ENCODE peak calls at places on chromosomes 5 and 9, in five cellular contexts. J is kidney, A is mesendoderm, R is neuronal stem cell, N is PC-3. D is an unnamed sample.

GRCh38 chr5:78077369-78078068 is 217.0 kb downstream of the AP3B1 start:
- DNase-seq in J (no peak), A (no peak), R (no peak), N (no peak), D (no peak)

GRCh38 chr5:3059488-3059887 is 308.0 kb upstream of the IRX2 start:
- DNase-seq in J (no peak), A (no peak), R (no peak), N (no peak), D (no peak)

GRCh38 chr9:124562328-124562727 is 55.1 kb upstream of the NR5A1 start:
- DNase-seq in J (no peak), A (no peak), R (no peak), N (no peak), D (no peak)

GRCh38 chr5:154479160-154479943 is 1.3 kb upstream of the HAND1 start:
- DNase-seq in J (no peak), A (peak; percentile 65), R (no peak), N (no peak), D (peak; percentile 71)

GRCh38 chr5:75536694-75537360 is 25.1 kb downstream of the POLK start:
- DNase-seq in J (peak; percentile 64), A (peak; percentile 79), R (no peak), N (no peak), D (peak; percentile 72)

GRCh38 chr9:109771084-109771483 is 8.9 kb upstream of the PALM2AKAP2 start:
- DNase-seq in J (no peak), A (peak; percentile 97), R (peak; percentile 51), N (peak; percentile 40), D (peak; percentile 55)

GRCh38 chr5:155406815-155407214 is 393.3 kb downstream of the KIF4B start:
- DNase-seq in J (no peak), A (no peak), R (no peak), N (no peak), D (no peak)

GRCh38 chr9:121393318-121393717 is 23.3 kb upstream of the STOM start:
- DNase-seq in J (no peak), A (peak; percentile 14), R (no peak), N (peak; percentile 41), D (no peak)

GRCh38 chr5:149358818-149359217 is 972 bp downstream of the PCYOX1L start:
- DNase-seq in J (no peak), A (no peak), R (no peak), N (peak; percentile 25), D (peak; percentile 21)

GRCh38 chr5:113122053-113122452 is 145.5 kb downstream of the DCP2 start:
- DNase-seq in J (no peak), A (no peak), R (no peak), N (peak; percentile 90), D (no peak)

GRCh38 chr5:57243286-57244137 is 69.7 kb downstream of the GPBP1 start:
- DNase-seq in J (no peak), A (no peak), R (no peak), N (no peak), D (no peak)

GRCh38 chr5:59069438-59070079 is 486.7 kb downstream of the RAB3C start:
- DNase-seq in J (no peak), A (peak; percentile 46), R (peak; percentile 8), N (peak; percentile 76), D (no peak)

GRCh38 chr5:178236685-178237084 is 4.1 kb upstream of the PHYKPL start:
- DNase-seq in J (peak; percentile 63), A (no peak), R (no peak), N (no peak), D (no peak)

GRCh38 chr9:91758491-91758981 is 191.5 kb downstream of the ROR2 start:
- DNase-seq in J (no peak), A (peak; percentile 82), R (peak; percentile 54), N (peak; percentile 46), D (peak; percentile 94)

GRCh38 chr9:107213080-107213479 is 70.0 kb upstream of the RAD23B start:
- DNase-seq in J (no peak), A (no peak), R (no peak), N (no peak), D (no peak)

GRCh38 chr5:95081500-95082355 is 203.2 kb downstream of the MCTP1 start:
- DNase-seq in J (peak; percentile 15), A (peak; percentile 50), R (peak; percentile 4), N (peak; percentile 83), D (peak; percentile 61)

GRCh38 chr5:71757590-71758543 is 38.8 kb downstream of the CARTPT start:
- DNase-seq in J (peak; percentile 79), A (peak; percentile 75), R (peak; percentile 32), N (peak; percentile 72), D (peak; percentile 84)

GRCh38 chr5:59955241-59955640 is 61.7 kb upstream of the PDE4D start:
- DNase-seq in J (no peak), A (no peak), R (no peak), N (no peak), D (no peak)

GRCh38 chr5:137705106-137705505 is 30.8 kb downstream of the KLHL3 start:
- DNase-seq in J (no peak), A (no peak), R (no peak), N (no peak), D (peak; percentile 13)

GRCh38 chr5:133440467-133441115 is 171.8 kb downstream of the FSTL4 start:
- DNase-seq in J (no peak), A (no peak), R (no peak), N (no peak), D (no peak)

GRCh38 chr5:113446358-113446927 is 11.7 kb upstream of the TSSK1B start:
- DNase-seq in J (no peak), A (no peak), R (no peak), N (no peak), D (no peak)

GRCh38 chr5:1181451-1182359 is 19.7 kb upstream of the SLC6A19 start:
- DNase-seq in J (peak; percentile 68), A (no peak), R (no peak), N (no peak), D (no peak)

GRCh38 chr5:65722575-65723424 is 795 bp downstream of the NLN start:
- DNase-seq in J (no peak), A (peak; percentile 83), R (peak; percentile 40), N (peak; percentile 34), D (peak; percentile 72)

GRCh38 chr9:107569171-107569570 is 79.6 kb upstream of the KLF4 start:
- DNase-seq in J (no peak), A (no peak), R (no peak), N (peak; percentile 17), D (no peak)

GRCh38 chr5:102539598-102539997 is 40.8 kb upstream of the SLCO6A1 start:
- DNase-seq in J (no peak), A (no peak), R (no peak), N (peak; percentile 19), D (no peak)

GRCh38 chr5:120464627-120465280 is 654 bp downstream of the PRR16 start:
- DNase-seq in J (peak; percentile 77), A (peak; percentile 71), R (peak; percentile 37), N (peak; percentile 25), D (peak; percentile 83)

GRCh38 chr9:17777465-17777864 is 198.6 kb downstream of the SH3GL2 start:
- DNase-seq in J (no peak), A (no peak), R (no peak), N (no peak), D (no peak)

DNA sequence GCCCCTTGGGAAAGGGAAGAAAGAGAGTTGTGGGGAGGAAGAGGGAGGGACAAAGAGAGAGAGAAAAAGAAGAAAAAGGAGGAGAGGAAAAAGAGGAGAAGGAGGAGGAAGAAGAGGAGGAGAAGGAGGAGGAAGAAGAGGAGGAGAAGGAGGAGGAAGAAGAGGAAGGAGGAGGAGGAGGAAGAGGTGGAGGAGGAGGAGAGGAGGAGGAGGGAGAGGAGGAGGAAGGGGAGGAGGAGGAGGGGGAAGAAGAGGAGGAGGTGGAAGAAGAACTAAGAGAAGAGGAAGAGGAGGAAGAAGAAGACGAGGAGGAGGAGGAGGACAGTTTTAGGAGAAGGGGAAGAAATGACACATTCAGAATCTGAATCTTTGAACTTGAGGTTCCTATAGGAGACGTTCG is 7.4 kb downstream of the SLC36A2 start:
- DNase-seq in J (no peak), A (no peak), R (no peak), N (no peak), D (no peak)
- H3K9ac ChIP-seq in J (no peak overlapping the region), A (no peak overlapping the region), R (no peak overlapping the region), N (no peak overlapping the region), D (no peak overlapping the region)

GRCh38 chr5:10695759-10696543 is 65.1 kb downstream of the DAP start:
- DNase-seq in J (no peak), A (no peak), R (no peak), N (no peak), D (no peak)

GRCh38 chr5:10690460-10690859 is 70.6 kb downstream of the DAP start:
- DNase-seq in J (no peak), A (no peak), R (no peak), N (no peak), D (no peak)

GRCh38 chr5:10691826-10692785 is 68.9 kb downstream of the DAP start:
- DNase-seq in J (no peak), A (peak; percentile 81), R (no peak), N (peak; percentile 53), D (no peak)

GRCh38 chr5:10699281-10699874 is 61.7 kb downstream of the DAP start:
- DNase-seq in J (no peak), A (peak; percentile 70), R (no peak), N (no peak), D (no peak)

GRCh38 chr5:10695055-10695649 is 65.9 kb downstream of the DAP start:
- DNase-seq in J (peak; percentile 90), A (peak; percentile 75), R (peak; percentile 18), N (peak; percentile 96), D (peak; percentile 87)
- H3K9ac ChIP-seq in J (peak overlapping the region; percentile 12), A (no peak overlapping the region), R (no peak overlapping the region), N (peak overlapping the region; percentile 26), D (no peak overlapping the region)

DNA sequence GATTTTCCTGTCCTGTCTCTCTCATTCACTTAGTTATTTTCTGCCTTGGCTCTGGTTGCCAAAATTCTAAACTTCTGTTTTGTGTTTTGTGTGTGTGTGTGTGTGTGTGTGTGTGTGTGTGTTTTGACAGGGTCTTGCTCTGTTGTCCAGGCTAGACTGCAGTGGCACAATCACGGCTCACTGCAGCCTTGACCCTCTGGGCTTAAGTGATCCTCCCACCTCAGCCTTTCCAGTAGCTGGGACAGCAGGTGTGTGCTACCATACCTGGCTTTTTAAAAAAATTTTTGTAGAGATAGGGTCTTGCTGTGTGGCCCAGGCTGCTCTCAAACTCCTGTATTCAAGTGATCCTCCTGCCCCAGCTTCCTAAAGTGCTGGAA is 17.2 kb downstream of the UBE2D2 start:
- DNase-seq in J (no peak), A (no peak), R (no peak), N (no peak), D (no peak)
- H3K9ac ChIP-seq in J (no peak overlapping the region), A (no peak overlapping the region), R (no peak overlapping the region), N (no peak overlapping the region), D (no peak overlapping the region)

GRCh38 chr5:147307170-147307569 is 72.3 kb downstream of the STK32A start:
- DNase-seq in J (no peak), A (no peak), R (no peak), N (no peak), D (no peak)

GRCh38 chr5:147306351-147306750 is 71.5 kb downstream of the STK32A start:
- DNase-seq in J (no peak), A (no peak), R (no peak), N (no peak), D (no peak)

GRCh38 chr5:147303976-147304375 is 69.2 kb downstream of the STK32A start:
- DNase-seq in J (no peak), A (no peak), R (no peak), N (peak; percentile 88), D (no peak)

GRCh38 chr5:147305147-147305546 is 70.3 kb downstream of the STK32A start:
- DNase-seq in J (no peak), A (no peak), R (no peak), N (no peak), D (no peak)

DNA sequence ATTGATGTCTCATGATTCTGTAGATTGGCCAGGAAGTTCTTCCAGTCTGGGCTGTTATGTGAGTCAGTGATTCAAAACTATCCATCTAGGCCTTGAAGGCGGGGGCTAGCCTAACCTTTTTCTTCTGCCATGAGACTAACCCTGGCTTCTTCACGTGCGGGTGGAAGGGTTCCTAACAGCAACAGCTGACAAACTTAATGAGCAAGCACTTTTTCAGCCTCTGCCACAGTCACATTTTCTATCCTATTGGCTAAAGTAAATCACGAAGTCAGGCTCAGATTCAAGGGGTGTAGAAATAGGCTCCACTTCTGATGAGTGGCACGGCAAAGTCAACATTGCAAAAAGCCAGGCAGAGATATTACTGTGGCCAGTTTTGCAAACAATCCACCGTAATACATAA is 68.4 kb downstream of the STK32A start:
- DNase-seq in J (no peak), A (no peak), R (no peak), N (peak; percentile 59), D (no peak)
- H3K9ac ChIP-seq in J (no peak overlapping the region), A (no peak overlapping the region), R (no peak overlapping the region), N (peak overlapping the region; percentile 50), D (no peak overlapping the region)